ENCODE peak calls at places on chromosome 22, in five cellular contexts. N, R, P, W and X are unnamed samples.

GRCh38 chr22:31134688-31135087 is 5.6 kb downstream of the PLA2G3 start:
- DNase-seq in R (no peak), P (no peak), W (no peak), N (no peak), X (no peak)

GRCh38 chr22:19718255-19719054 is 4.2 kb downstream of the SEPTIN5 start:
- DNase-seq in N (no peak), R (no peak), P (no peak), W (no peak), X (no peak)

GRCh38 chr22:31800065-31800464 is 46.2 kb downstream of the DEPDC5 start:
- DNase-seq in W (no peak), P (no peak), N (no peak), R (peak), X (no peak)

GRCh38 chr22:33986167-33986771 is 66.0 kb upstream of the LARGE1 start:
- DNase-seq in P (no peak), R (no peak), W (no peak), N (no peak), X (no peak)

GRCh38 chr22:38870791-38871359 is 1.1 kb downstream of the CBX6 start:
- DNase-seq in R (no peak), N (no peak), P (no peak), W (no peak), X (no peak)

GRCh38 chr22:36385491-36386350 is 2.0 kb downstream of the MYH9 start:
- DNase-seq in P (no peak), R (peak), N (peak), W (peak), X (peak)

GRCh38 chr22:24831678-24832077 is 25.7 kb downstream of the SGSM1 start:
- DNase-seq in W (no peak), P (no peak), R (no peak), N (no peak), X (no peak)

GRCh38 chr22:29306830-29307657 is 594 bp downstream of the GAS2L1 start:
- DNase-seq in W (no peak), P (no peak), N (peak), R (peak), X (no peak)

GRCh38 chr22:43849731-43850130 is 12.6 kb downstream of the SULT4A1 start:
- DNase-seq in N (no peak), R (no peak), W (no peak), P (no peak), X (no peak)

GRCh38 chr22:49754674-49755590 is 72.7 kb downstream of the BRD1 start:
- DNase-seq in N (no peak), R (no peak), P (no peak), W (no peak), X (no peak)

GRCh38 chr22:36075230-36075629 is 46.6 kb upstream of the RBFOX2 start:
- DNase-seq in P (no peak), W (no peak), N (no peak), R (no peak), X (no peak)

GRCh38 chr22:42299586-42300285 is 29.3 kb upstream of the TCF20 start:
- DNase-seq in W (peak), N (no peak), P (no peak), R (peak), X (no peak)

GRCh38 chr22:22931557-22932270 is 44.1 kb downstream of the IGLL5 start:
- DNase-seq in W (no peak), P (no peak), N (no peak), R (no peak), X (no peak)

GRCh38 chr22:46710842-46711241 is 27.2 kb downstream of the CERK start:
- DNase-seq in P (no peak), W (no peak), N (no peak), R (no peak), X (no peak)